ENCODE peak calls at places on chromosomes 13 and 19, in ten cellular contexts. Q is naive thymus-derived CD4-positive, alpha-beta T cell; R is breast epithelium; P is AG04450; D is endothelial cell of umbilical vein; W is IMR-90; S is cardiac muscle cell; K is adipocyte; M is HFF-Myc; N is H7. F is an unnamed sample.
A peak's percentile ranks its signal among the peaks of the same experiment; 100 is the strongest.

GRCh38 chr19:4929186-4929585 is 19.9 kb downstream of the UHRF1 start:
- DNase-seq in K (no peak), M (no peak), N (no peak), R (no peak), W (no peak), D (no peak), P (no peak), S (no peak), Q (no peak), F (no peak)

GRCh38 chr13:22114630-22115311 is 443.9 kb downstream of the FGF9 start:
- DNase-seq in K (no peak), Q (no peak), S (no peak), P (no peak), M (no peak), W (peak; percentile 78), D (no peak), R (no peak), N (no peak), F (no peak)

GRCh38 chr19:10086032-10086903 is at the start of gene SHFL:
- DNase-seq in K (peak; percentile 91), Q (peak; percentile 71), M (no peak), D (peak; percentile 64), S (peak; percentile 42), W (peak; percentile 45), P (no peak), R (peak; percentile 65), N (peak; percentile 99), F (no peak)

GRCh38 chr19:8609210-8610040 is 1.1 kb downstream of the ADAMTS10 start:
- DNase-seq in S (peak; percentile 68), K (peak; percentile 76), M (no peak), N (peak; percentile 97), W (peak; percentile 60), Q (no peak), D (peak; percentile 53), P (no peak), R (no peak), F (no peak)

GRCh38 chr19:42053037-42053935 is 16.7 kb downstream of the GRIK5 start:
- DNase-seq in S (no peak), M (no peak), P (no peak), W (no peak), Q (no peak), K (no peak), D (no peak), N (no peak), R (no peak), F (no peak)

GRCh38 chr19:12629215-12629614 is 18.5 kb downstream of the ZNF791 start:
- DNase-seq in D (no peak), K (no peak), P (no peak), W (no peak), R (no peak), Q (no peak), N (no peak), M (no peak), S (no peak), F (no peak)

GRCh38 chr19:7415163-7415856 is 66.6 kb downstream of the ARHGEF18 start:
- DNase-seq in D (no peak), Q (no peak), N (peak; percentile 65), M (no peak), S (no peak), W (peak; percentile 86), R (no peak), P (peak; percentile 69), K (peak; percentile 18), F (no peak)

GRCh38 chr13:46567671-46568070 is 14.7 kb downstream of the LRCH1 start:
- DNase-seq in M (no peak), D (no peak), W (no peak), P (no peak), S (no peak), Q (no peak), N (no peak), R (no peak), K (no peak), F (no peak)

GRCh38 chr19:6062961-6063575 is 47.2 kb downstream of the RFX2 start:
- DNase-seq in S (no peak), P (no peak), W (no peak), M (no peak), D (no peak), K (no peak), N (peak; percentile 29), R (no peak), Q (no peak), F (no peak)

GRCh38 chr19:1113278-1113985 is 9.6 kb downstream of the GPX4 start:
- DNase-seq in D (peak; percentile 93), N (peak; percentile 100), S (peak; percentile 97), W (peak; percentile 94), P (peak; percentile 94), K (peak; percentile 96), R (peak; percentile 91), Q (peak; percentile 74), M (peak; percentile 77), F (peak; percentile 69)

GRCh38 chr13:35729926-35730627 is 253.6 kb upstream of the MAB21L1 start:
- DNase-seq in W (no peak), S (no peak), D (no peak), N (no peak), P (no peak), K (no peak), R (no peak), M (no peak), Q (no peak), F (no peak)

GRCh38 chr19:6868341-6868740 is 19.0 kb upstream of the ADGRE1 start:
- DNase-seq in Q (no peak), P (no peak), D (no peak), S (no peak), R (no peak), W (no peak), K (peak; percentile 3), N (no peak), M (no peak), F (no peak)

GRCh38 chr13:43551897-43552456 is 234.8 kb downstream of the ENOX1 start:
- DNase-seq in D (no peak), K (no peak), M (no peak), W (no peak), P (no peak), N (no peak), Q (no peak), R (no peak), S (no peak), F (no peak)

GRCh38 chr19:35299523-35300339 is 7.8 kb downstream of the MAG start:
- DNase-seq in N (peak; percentile 99), P (no peak), S (peak; percentile 37), R (no peak), D (no peak), M (no peak), K (no peak), Q (no peak), W (no peak), F (no peak)

GRCh38 chr19:17671906-17672305 is 16.2 kb downstream of the UNC13A start:
- DNase-seq in P (no peak), Q (no peak), M (no peak), K (peak; percentile 37), D (peak; percentile 38), W (peak; percentile 37), N (peak; percentile 84), S (peak; percentile 19), R (no peak), F (no peak)

GRCh38 chr19:15285896-15286591 is 46.3 kb downstream of the BRD4 start:
- DNase-seq in Q (no peak), D (no peak), M (no peak), S (no peak), P (no peak), K (no peak), W (no peak), R (no peak), N (no peak), F (no peak)
- H3K4me3 ChIP-seq in Q (no peak overlapping the region), D (no peak overlapping the region), M (no peak overlapping the region), S (no peak overlapping the region), P (no peak overlapping the region), K (no peak overlapping the region), W (no peak overlapping the region), R (no peak overlapping the region), N (no peak overlapping the region), F (no peak overlapping the region)

GRCh38 chr13:80654638-80655249 is 313.8 kb upstream of the SPRY2 start:
- DNase-seq in M (no peak), W (no peak), P (no peak), S (no peak), Q (no peak), D (no peak), N (peak; percentile 16), R (no peak), K (no peak), F (no peak)
- H3K4me3 ChIP-seq in M (no peak overlapping the region), W (no peak overlapping the region), P (no peak overlapping the region), S (no peak overlapping the region), Q (no peak overlapping the region), D (no peak overlapping the region), N (no peak overlapping the region), R (peak overlapping the region; percentile 35), K (no peak overlapping the region), F (no peak overlapping the region)

DNA sequence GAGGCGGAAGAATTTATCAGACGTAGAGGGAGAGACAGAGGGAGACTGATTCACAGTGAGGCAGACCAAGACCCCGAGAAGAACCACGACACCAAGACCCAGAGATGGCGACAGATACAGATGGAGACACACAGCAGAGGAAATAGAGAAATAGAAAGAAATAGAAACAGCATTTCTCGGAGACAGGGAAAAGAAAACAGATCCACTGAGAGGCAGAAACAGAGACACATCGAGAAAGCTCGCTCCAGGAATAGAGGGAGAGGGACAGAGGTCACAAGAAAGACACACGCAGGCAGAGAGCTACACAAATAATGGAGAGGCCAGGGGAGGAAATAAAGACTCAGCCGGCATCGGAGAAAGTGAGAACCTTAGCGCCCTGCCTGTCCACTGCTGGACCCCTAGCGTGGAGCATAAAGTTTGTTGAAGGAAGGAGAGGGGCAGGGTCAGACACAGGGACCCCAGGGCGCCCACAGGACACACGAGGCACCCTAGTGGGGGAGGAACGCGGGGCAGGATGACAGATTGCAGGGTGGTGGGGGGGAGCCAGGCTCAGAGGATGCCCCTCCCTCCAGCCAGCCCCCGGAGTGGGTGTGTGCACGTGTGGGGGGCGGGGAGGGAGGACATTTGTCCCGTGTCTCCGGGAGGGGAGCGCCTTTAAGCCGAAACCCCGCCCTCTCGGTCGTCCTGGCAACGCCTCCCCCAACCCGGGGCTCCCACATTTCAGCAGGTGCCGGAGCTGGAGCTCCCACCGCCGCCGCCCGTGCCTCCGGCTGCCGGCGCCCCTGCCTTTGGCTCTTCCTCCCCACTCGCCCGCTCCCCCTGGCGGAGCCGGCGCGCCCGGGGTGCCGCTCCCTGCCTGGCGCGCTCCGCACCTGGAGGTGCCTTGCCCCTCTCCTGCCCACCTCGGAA is at the start of gene PRKCG:
- DNase-seq in W (no peak), D (no peak), M (no peak), K (peak; percentile 64), N (peak; percentile 91), S (peak; percentile 84), Q (peak; percentile 60), P (no peak), R (no peak), F (no peak)
- H3K4me3 ChIP-seq in W (peak within 1 kb of the TSS; percentile 8), D (peak within 1 kb of the TSS; percentile 18), M (peak within 1 kb of the TSS; percentile 34), K (peak within 1 kb of the TSS; percentile 58), N (peak within 1 kb of the TSS; percentile 55), S (peak within 1 kb of the TSS; percentile 68), Q (peak within 1 kb of the TSS; percentile 47), P (peak within 1 kb of the TSS; percentile 53), R (peak within 1 kb of the TSS; percentile 39), F (peak within 1 kb of the TSS; percentile 18)

DNA sequence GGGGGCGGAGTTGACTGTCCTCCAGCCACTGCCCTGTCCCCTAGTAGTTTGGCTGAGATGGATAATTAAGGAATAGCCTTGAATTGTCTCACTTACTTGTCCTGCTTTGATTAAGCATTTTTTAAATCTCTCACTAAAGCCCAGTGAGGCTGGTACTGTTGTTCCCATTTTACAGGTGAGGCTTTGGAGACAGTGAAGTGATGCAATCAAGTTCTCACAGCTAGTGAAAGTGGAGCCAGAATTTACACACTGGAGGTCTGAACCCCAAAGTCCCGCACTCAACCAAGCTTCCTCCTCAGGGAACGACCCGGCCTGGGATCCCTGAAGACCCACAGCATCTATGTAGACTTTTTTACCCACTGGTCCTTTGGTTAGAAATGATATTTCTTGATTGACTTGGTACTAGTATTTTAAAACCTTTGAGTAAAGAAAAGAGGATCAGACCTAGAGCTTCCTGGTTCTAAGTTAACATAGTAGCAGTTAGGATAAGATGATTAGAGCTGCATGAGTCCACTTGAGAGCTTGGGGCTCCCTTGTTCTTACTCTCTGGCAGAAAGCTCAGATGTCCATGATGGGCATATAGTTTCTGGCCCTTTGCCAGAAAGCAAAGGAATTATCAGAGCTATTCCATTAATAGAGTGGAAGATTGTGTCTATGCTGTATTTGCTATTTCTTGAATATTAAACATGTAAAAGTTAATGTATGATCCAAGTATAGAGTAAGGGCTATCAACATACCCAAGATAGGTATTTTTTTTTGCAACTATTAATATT is 154.3 kb downstream of the LMO7 start:
- DNase-seq in M (no peak), Q (no peak), S (no peak), N (no peak), P (no peak), K (no peak), R (no peak), D (no peak), W (no peak), F (no peak)
- H3K4me3 ChIP-seq in M (no peak overlapping the region), Q (no peak overlapping the region), S (no peak overlapping the region), N (no peak overlapping the region), P (no peak overlapping the region), K (no peak overlapping the region), R (no peak overlapping the region), D (no peak overlapping the region), W (no peak overlapping the region), F (no peak overlapping the region)

F was measured in AG09309.